ENCODE peak calls at places on chromosomes 1 and 21, in four cellular contexts. P is breast epithelium, V is adrenal gland, U is HCT116. A is an unnamed sample. For H3K4me1, the result is how much of the 10 kb centered on the place peaks cover.

GRCh38 chr1:53220171-53220961 is at the start of gene CZIB:
- DNase-seq in U (peak), V (peak), P (peak), A (peak)

GRCh38 chr1:30085814-30086770 is 637.3 kb downstream of the MATN1 start:
- DNase-seq in V (peak), P (no peak), U (no peak), A (peak)

GRCh38 chr1:47940779-47941178 is 56.4 kb downstream of the TRABD2B start:
- DNase-seq in V (no peak), P (no peak), U (no peak), A (no peak)

GRCh38 chr1:40857737-40858136 is 4.4 kb downstream of the CITED4 start:
- DNase-seq in U (no peak), P (no peak), V (no peak), A (no peak)

GRCh38 chr21:26177741-26178452 is 7.3 kb upstream of the APP start:
- DNase-seq in P (no peak), U (no peak), V (no peak), A (no peak)

GRCh38 chr1:20626098-20626427 is 7.2 kb upstream of the PINK1 start:
- DNase-seq in P (no peak), U (no peak), V (no peak), A (no peak)

GRCh38 chr1:9181990-9182783 is 52.4 kb upstream of the H6PD start:
- DNase-seq in U (no peak), P (no peak), V (peak), A (peak)

GRCh38 chr1:31523769-31524168 is 52.5 kb upstream of the TINAGL1 start:
- DNase-seq in P (no peak), U (no peak), V (peak), A (peak)

GRCh38 chr1:151898519-151898991 is 10.8 kb downstream of the THEM4 start:
- DNase-seq in P (no peak), V (no peak), U (no peak), A (no peak)

GRCh38 chr1:89172468-89173143 is 3.2 kb downstream of the GBP7 start:
- DNase-seq in V (no peak), P (no peak), U (no peak), A (no peak)

GRCh38 chr1:117812868-117813511 is 116.4 kb downstream of the GDAP2 start:
- DNase-seq in V (no peak), U (no peak), P (no peak), A (no peak)

GRCh38 chr1:41342774-41343355 is 18.4 kb upstream of the FOXO6 start:
- DNase-seq in P (no peak), V (no peak), U (no peak), A (no peak)

GRCh38 chr1:30024411-30025195 is 698.8 kb downstream of the MATN1 start:
- DNase-seq in U (no peak), P (no peak), V (no peak), A (no peak)

DNA sequence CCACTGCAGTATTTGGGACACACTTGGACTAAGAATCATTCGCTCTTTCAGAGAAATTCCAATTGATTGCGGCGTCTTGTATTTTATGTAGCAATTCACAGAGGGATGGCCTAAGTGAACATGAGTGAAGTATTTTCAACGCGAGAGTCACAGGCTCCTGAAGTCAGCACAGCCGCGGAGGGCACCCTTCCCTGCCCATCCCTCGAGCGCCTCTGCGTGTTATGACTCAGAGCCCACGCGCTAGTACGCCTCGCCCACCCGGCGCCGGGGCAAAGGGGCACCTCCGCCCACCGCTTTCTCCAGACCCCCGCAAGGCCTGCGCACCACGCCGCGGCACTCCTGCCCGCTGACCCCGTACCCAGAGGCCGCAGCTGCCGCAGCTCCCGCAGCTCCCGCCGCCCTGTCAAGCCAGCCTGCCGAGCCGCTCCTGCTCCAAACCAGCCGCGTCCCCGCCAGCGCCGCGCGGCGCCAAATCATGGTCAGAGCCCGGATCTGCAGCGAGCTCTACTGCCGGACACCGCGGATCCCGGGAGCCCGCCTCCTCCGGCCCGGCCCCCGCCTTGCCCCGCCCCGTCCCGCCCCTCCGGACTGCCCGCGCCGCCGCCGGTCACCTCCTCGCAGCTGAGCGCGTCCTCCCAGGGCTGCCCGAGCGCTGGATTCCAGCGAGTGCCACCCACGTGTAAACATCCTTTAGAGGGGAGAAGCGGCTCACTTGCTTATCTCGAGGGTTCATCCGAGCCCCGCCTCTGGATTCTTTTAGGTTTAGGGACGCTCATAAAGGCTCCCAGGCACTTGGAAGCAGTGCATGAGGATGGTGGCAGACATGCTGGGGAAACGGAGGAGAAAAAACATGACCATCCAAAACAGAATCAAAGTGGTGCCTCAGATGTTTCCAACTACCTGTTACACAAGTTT is at the start of gene GLRX2:
- DNase-seq in U (peak), P (peak), V (peak), A (peak)
- TF ChIP-seq POLR2A in U (peak), P (no peak), V (peak), A (peak)

GRCh38 chr1:55209247-55209646 is 5.9 kb downstream of the USP24 start:
- DNase-seq in P (no peak), U (no peak), V (no peak), A (no peak)
- H3K4me1 ChIP-seq in P (under half), U (under half), V (half or more), A (half or more)

GRCh38 chr1:204213668-204214662 is at the start of gene GOLT1A:
- DNase-seq in U (peak), P (peak), V (peak), A (peak)
- TF ChIP-seq CTCF in U (peak), P (peak), V (peak), A (peak)

DNA sequence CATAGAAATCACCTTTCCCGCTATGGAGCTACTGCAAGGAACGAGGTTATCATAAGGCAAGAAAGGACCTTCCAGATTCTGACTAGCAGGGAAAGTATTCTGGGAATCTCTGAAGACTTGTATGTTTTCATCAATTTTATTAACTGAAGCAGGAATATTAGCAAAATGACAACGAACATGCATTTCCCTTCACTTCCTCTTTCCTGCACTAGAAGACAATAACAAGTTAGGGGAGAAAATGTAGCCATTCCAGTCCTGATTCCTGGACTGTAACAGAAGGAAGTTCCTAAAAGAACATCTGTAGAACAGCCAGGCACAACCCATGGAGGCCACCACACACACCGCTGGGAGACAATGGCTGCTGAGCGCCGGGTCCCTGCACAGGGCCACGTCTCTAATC is 106.8 kb downstream of the RAVER2 start:
- DNase-seq in V (no peak), U (no peak), P (no peak), A (no peak)
- TF ChIP-seq POLR2A in V (no peak), U (no peak), P (no peak), A (no peak)

GRCh38 chr1:224160171-224160682 is 22.8 kb upstream of the DEGS1 start:
- DNase-seq in V (no peak), U (no peak), P (no peak), A (no peak)
- H3K4me1 ChIP-seq in V (under half), U (under half), P (under half), A (under half)

GRCh38 chr1:152917794-152918193 is 9.4 kb downstream of the IVL start:
- DNase-seq in U (peak), P (no peak), V (no peak), A (peak)
- TF ChIP-seq CTCF in U (peak), P (no peak), V (no peak), A (peak)

DNA sequence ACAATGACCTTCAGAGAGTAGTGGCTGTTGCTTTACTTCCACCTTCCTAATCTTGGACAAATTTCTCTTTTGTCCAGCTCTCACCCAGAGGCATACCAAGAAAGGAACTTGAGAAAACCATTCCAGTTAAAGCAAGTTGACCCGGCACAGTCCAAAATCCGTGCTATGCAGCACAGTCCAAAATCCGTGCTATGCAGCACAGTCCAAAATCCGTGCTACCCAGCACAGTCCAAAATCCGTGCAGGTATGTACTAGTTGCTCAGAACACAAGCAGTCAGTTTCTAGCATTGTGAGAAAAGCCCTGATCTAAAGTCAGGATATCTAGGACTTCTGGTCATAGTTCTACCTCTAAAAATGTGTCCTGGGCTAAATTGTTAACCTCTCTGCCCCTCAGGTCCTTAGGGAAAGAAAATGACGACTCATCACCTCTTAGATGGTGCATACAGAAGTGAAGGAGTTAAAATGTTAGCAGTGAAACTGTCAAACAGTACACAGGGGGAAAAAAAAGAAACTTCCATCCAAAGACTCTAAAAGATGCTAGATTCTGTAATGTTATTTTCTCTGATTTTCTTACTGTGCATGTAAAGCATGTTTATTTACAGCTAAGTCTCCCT is 40.3 kb upstream of the ENAH start:
- DNase-seq in V (no peak), U (no peak), P (no peak), A (no peak)
- TF ChIP-seq POLR2A in V (no peak), U (no peak), P (no peak), A (no peak)

DNA sequence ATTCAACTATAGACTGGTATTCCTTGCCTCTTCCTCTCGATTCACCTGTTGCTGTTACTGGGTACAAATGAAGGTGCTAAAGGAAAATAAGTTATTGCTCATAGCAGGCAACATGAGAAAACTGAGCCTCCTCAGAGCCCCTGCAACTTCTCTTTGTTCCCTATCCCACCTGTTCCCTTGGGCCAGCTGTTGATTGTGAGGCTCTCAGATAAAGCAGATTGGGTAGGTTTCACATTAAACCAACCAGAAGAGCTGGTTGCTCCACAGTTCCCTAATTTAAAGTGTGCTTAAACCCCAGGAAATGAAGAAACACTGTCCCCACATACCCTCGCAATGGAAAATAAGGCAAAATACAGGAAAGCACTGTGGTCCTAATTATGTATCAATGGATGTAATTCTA is 4.8 kb downstream of the DEDD start:
- DNase-seq in P (no peak), U (no peak), V (no peak), A (no peak)
- H3K4me1 ChIP-seq in P (under half), U (under half), V (under half), A (under half)

GRCh38 chr1:68010094-68010493 is 40.3 kb downstream of the DIRAS3 start:
- DNase-seq in U (peak), P (no peak), V (no peak), A (no peak)
- TF ChIP-seq CTCF in U (peak), P (no peak), V (peak), A (peak)

A was measured in body of pancreas.